ENCODE peak calls at places on chromosomes 2 and 18, in ten cellular contexts. U is AG08395; P is PC-9; S is AG09319; A is epithelial cell of esophagus; Q is sigmoid colon; B is nephron progenitor cell; Z is effector memory CD4-positive, alpha-beta T cell; V is prostate gland; M is WTC11. C is an unnamed sample.

GRCh38 chr2:12070581-12070980 is 324.1 kb downstream of the LPIN1 start:
- DNase-seq in U (peak), P (no peak), S (no peak), A (no peak), Q (no peak), B (no peak), Z (no peak), V (no peak), M (no peak), C (no peak)

GRCh38 chr18:41373612-41374011 is 581.4 kb upstream of the PIK3C3 start:
- DNase-seq in U (no peak), P (no peak), S (no peak), A (no peak), Q (no peak), B (no peak), Z (no peak), V (no peak), M (no peak), C (no peak)

GRCh38 chr2:6968319-6969100 is 51.3 kb downstream of the RNF144A start:
- DNase-seq in U (no peak), P (no peak), S (no peak), A (no peak), Q (no peak), B (no peak), Z (no peak), V (no peak), M (no peak), C (no peak)

GRCh38 chr2:216677439-216678097 is 17.8 kb downstream of the IGFBP5 start:
- DNase-seq in U (no peak), P (no peak), S (no peak), A (peak), Q (no peak), B (no peak), Z (no peak), V (no peak), M (no peak), C (no peak)

GRCh38 chr2:43104763-43105162 is 121.6 kb downstream of the ZFP36L2 start:
- DNase-seq in U (no peak), P (no peak), S (no peak), A (no peak), Q (peak), B (no peak), Z (no peak), V (no peak), M (no peak), C (no peak)

GRCh38 chr2:43152711-43153627 is 73.4 kb downstream of the ZFP36L2 start:
- DNase-seq in U (no peak), P (no peak), S (no peak), A (peak), Q (no peak), B (no peak), Z (no peak), V (no peak), M (no peak), C (no peak)

GRCh38 chr2:72572501-72572900 is 253.3 kb downstream of the EXOC6B start:
- DNase-seq in U (peak), P (no peak), S (no peak), A (no peak), Q (no peak), B (no peak), Z (no peak), V (no peak), M (no peak), C (no peak)

GRCh38 chr2:202185156-202185555 is 53.2 kb downstream of the SUMO1 start:
- DNase-seq in U (no peak), P (no peak), S (no peak), A (no peak), Q (no peak), B (no peak), Z (no peak), V (no peak), M (no peak), C (no peak)

GRCh38 chr2:217653240-217653639 is 349.6 kb downstream of the TNS1 start:
- DNase-seq in U (peak), P (peak), S (peak), A (peak), Q (peak), B (no peak), Z (no peak), V (peak), M (no peak), C (no peak)

GRCh38 chr2:32947484-32948143 is 861 bp downstream of the LTBP1 start:
- DNase-seq in U (peak), P (peak), S (no peak), A (peak), Q (peak), B (peak), Z (no peak), V (peak), M (peak), C (peak)

GRCh38 chr2:127637236-127637630 is 8.7 kb upstream of the GPR17 start:
- DNase-seq in U (no peak), P (no peak), S (no peak), A (no peak), Q (no peak), B (no peak), Z (no peak), V (no peak), M (no peak), C (no peak)

GRCh38 chr2:105373895-105374401 is 24.9 kb downstream of the FHL2 start:
- DNase-seq in U (no peak), P (no peak), S (no peak), A (peak), Q (no peak), B (no peak), Z (no peak), V (no peak), M (no peak), C (no peak)

GRCh38 chr2:155389224-155389623 is 690.7 kb downstream of the KCNJ3 start:
- DNase-seq in U (no peak), P (no peak), S (no peak), A (no peak), Q (no peak), B (no peak), Z (no peak), V (no peak), M (no peak), C (no peak)

GRCh38 chr2:63861220-63861822 is 19.6 kb downstream of the UGP2 start:
- DNase-seq in U (peak), P (no peak), S (no peak), A (peak), Q (peak), B (peak), Z (peak), V (peak), M (no peak), C (peak)

GRCh38 chr18:74447404-74448152 is 9.5 kb downstream of the DIPK1C start:
- DNase-seq in U (no peak), P (no peak), S (no peak), A (no peak), Q (no peak), B (no peak), Z (no peak), V (no peak), M (no peak), C (no peak)

GRCh38 chr2:24086241-24086640 is 1.6 kb upstream of the TP53I3 start:
- DNase-seq in U (no peak), P (no peak), S (no peak), A (no peak), Q (no peak), B (no peak), Z (no peak), V (no peak), M (no peak), C (no peak)

GRCh38 chr18:12890964-12891363 is 6.9 kb upstream of the PTPN2 start:
- DNase-seq in U (no peak), P (no peak), S (no peak), A (no peak), Q (no peak), B (no peak), Z (no peak), V (no peak), M (no peak), C (no peak)

GRCh38 chr2:66481100-66481549 is 46.2 kb downstream of the MEIS1 start:
- DNase-seq in U (no peak), P (peak), S (no peak), A (peak), Q (no peak), B (no peak), Z (no peak), V (no peak), M (no peak), C (no peak)

GRCh38 chr2:99878951-99879350 is 263.4 kb downstream of the AFF3 start:
- DNase-seq in U (no peak), P (no peak), S (no peak), A (no peak), Q (no peak), B (no peak), Z (no peak), V (no peak), M (no peak), C (no peak)